ENCODE peak calls at places on chromosome 16, in seven cellular contexts. F is PC-3, O is HCT116, V is hepatocyte, G is GM23248, C is GM23338, A is MM.1S. B is an unnamed sample.
A peak's percentile ranks its signal among the peaks of the same experiment; 100 is the strongest.

GRCh38 chr16:66251406-66252160 is 114.9 kb upstream of the CDH5 start:
- DNase-seq in F (no peak), O (no peak), V (no peak), G (no peak), C (no peak), A (no peak), B (no peak)

GRCh38 chr16:79587897-79588296 is 12.6 kb downstream of the MAF start:
- DNase-seq in F (no peak), O (no peak), V (no peak), G (no peak), C (no peak), A (no peak), B (no peak)

GRCh38 chr16:84340305-84341040 is 27.9 kb upstream of the ATP2C2 start:
- DNase-seq in F (peak; percentile 71), O (no peak), V (peak; percentile 71), G (peak; percentile 50), C (no peak), A (no peak), B (peak; percentile 72)

GRCh38 chr16:85750021-85750826 is 672 bp downstream of the C16orf74 start:
- DNase-seq in F (peak; percentile 54), O (no peak), V (peak; percentile 60), G (peak; percentile 52), C (peak; percentile 69), A (no peak), B (peak; percentile 50)

GRCh38 chr16:64952177-64952576 is 169.7 kb downstream of the CDH11 start:
- DNase-seq in F (no peak), O (no peak), V (no peak), G (peak; percentile 81), C (no peak), A (no peak), B (no peak)

GRCh38 chr16:67837811-67838210 is 4.3 kb upstream of the THAP11 start:
- DNase-seq in F (no peak), O (no peak), V (no peak), G (no peak), C (no peak), A (no peak), B (no peak)

GRCh38 chr16:2905988-2906387 is 5.7 kb upstream of the FLYWCH1 start:
- DNase-seq in F (no peak), O (no peak), V (no peak), G (no peak), C (no peak), A (no peak), B (no peak)

GRCh38 chr16:3171181-3171854 is 16.7 kb upstream of the OR1F1 start:
- DNase-seq in F (no peak), O (no peak), V (no peak), G (peak; percentile 26), C (no peak), A (peak; percentile 72), B (no peak)

GRCh38 chr16:8194795-8195194 is 395.5 kb downstream of the TMEM114 start:
- DNase-seq in F (no peak), O (no peak), V (peak; percentile 17), G (no peak), C (peak; percentile 42), A (no peak), B (peak; percentile 15)

GRCh38 chr16:68707341-68708152 is 29.5 kb upstream of the CDH1 start:
- DNase-seq in F (peak; percentile 80), O (peak; percentile 64), V (peak; percentile 67), G (no peak), C (peak; percentile 87), A (no peak), B (peak; percentile 96)

GRCh38 chr16:60031751-60032150 is 1297.6 kb upstream of the GOT2 start:
- DNase-seq in F (no peak), O (no peak), V (no peak), G (no peak), C (no peak), A (no peak), B (no peak)

GRCh38 chr16:69839240-69839688 is 77.1 kb downstream of the WWP2 start:
- DNase-seq in F (no peak), O (no peak), V (no peak), G (no peak), C (no peak), A (no peak), B (no peak)

GRCh38 chr16:31134625-31135534 is 647 bp downstream of the PRSS8 start:
- DNase-seq in F (peak; percentile 14), O (no peak), V (peak; percentile 80), G (peak; percentile 10), C (peak; percentile 89), A (no peak), B (peak; percentile 70)

GRCh38 chr16:68235882-68236803 is at the start of gene ESRP2:
- DNase-seq in F (peak; percentile 88), O (peak; percentile 84), V (peak; percentile 95), G (peak; percentile 24), C (peak; percentile 85), A (no peak), B (peak; percentile 78)

GRCh38 chr16:72946474-72947194 is 101.3 kb downstream of the ZFHX3 start:
- DNase-seq in F (no peak), O (no peak), V (no peak), G (no peak), C (no peak), A (no peak), B (no peak)

GRCh38 chr16:25950586-25951201 is 258.9 kb downstream of the HS3ST4 start:
- DNase-seq in F (no peak), O (no peak), V (no peak), G (no peak), C (peak; percentile 78), A (no peak), B (no peak)

GRCh38 chr16:73301984-73302383 is 254.1 kb upstream of the ZFHX3 start:
- DNase-seq in F (no peak), O (no peak), V (no peak), G (no peak), C (no peak), A (no peak), B (no peak)

GRCh38 chr16:9268446-9268845 is 177.0 kb downstream of the HAPSTR1 start:
- DNase-seq in F (no peak), O (no peak), V (no peak), G (no peak), C (no peak), A (no peak), B (no peak)

GRCh38 chr16:14529010-14529669 is 100.9 kb downstream of the PARN start:
- DNase-seq in F (peak; percentile 80), O (peak; percentile 66), V (peak; percentile 86), G (peak; percentile 92), C (peak; percentile 90), A (peak; percentile 84), B (peak; percentile 86)
- H3K4me3 ChIP-seq in F (no peak overlapping the region), O (no peak overlapping the region), V (no peak overlapping the region), G (peak overlapping the region; percentile 67), C (peak overlapping the region; percentile 8), A (no peak overlapping the region), B (no peak overlapping the region)

DNA sequence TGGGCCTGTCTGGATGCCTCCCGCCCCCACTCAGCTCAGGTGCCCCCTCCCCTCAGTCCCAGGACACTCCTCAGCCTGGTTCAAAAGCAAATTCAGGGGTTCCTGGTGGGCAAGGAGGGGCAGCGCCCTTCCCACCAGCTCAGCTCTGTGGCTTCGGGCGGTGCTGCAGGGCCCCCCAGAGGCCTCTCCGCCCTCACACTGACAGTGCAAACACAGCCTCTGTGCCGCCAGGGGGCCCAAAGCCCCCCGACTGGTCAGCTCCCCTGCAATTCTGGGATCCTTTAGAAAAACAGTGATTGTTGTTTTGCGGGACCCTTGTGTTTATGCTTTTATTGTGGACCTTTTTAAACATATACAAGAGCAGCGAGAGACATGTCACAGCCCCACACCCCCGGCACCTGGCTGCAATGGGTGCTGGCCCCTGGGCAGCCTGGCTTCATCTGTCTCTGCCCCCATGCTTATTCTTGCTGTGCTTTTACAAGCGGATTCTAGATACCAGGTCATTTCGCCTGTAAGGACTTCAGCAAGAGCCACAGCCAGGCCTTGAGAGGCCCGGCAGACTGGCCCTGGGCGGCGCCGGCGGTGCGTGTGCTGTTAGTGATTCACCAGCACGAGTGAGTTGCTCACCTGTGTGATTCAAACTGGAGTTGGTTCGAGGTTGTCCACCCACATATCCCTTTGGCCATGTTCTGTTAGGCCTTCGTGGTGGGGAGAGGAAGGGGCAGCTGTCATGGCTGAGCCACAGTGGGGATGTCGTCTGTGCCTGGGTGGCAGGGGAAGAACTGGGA is 21.2 kb downstream of the ZNF469 start:
- DNase-seq in F (peak; percentile 21), O (no peak), V (no peak), G (no peak), C (no peak), A (no peak), B (no peak)
- H3K9me2 ChIP-seq in F (no peaks in the 10 kb centered on the region), O (no peaks in the 10 kb centered on the region), V (no peaks in the 10 kb centered on the region), G (no peaks in the 10 kb centered on the region), C (no peaks in the 10 kb centered on the region), A (no peaks in the 10 kb centered on the region), B (no peaks in the 10 kb centered on the region)

DNA sequence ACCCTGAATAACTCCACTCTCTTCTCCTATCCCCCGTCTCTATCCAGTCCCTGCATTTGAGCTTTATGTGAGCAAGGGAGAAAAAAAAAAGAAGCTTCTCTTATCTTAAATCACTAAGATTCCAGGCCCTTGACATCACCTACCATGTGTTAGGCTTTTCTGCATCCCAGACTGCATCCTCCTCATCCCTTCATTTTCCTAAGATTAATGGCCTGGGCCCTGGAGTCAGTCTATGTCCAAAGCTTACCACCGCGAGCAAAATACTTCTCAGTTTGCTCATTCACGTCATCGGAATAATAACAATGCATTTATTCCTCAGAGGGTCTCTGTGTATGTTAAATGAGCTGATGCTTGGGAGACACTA is 46.2 kb downstream of the VAT1L start:
- DNase-seq in F (no peak), O (no peak), V (peak; percentile 49), G (peak; percentile 82), C (peak; percentile 16), A (no peak), B (no peak)
- TF ChIP-seq EZH2 in F (no peak), O (no peak), V (no peak), G (no peak), C (no peak), A (no peak), B (no peak)

DNA sequence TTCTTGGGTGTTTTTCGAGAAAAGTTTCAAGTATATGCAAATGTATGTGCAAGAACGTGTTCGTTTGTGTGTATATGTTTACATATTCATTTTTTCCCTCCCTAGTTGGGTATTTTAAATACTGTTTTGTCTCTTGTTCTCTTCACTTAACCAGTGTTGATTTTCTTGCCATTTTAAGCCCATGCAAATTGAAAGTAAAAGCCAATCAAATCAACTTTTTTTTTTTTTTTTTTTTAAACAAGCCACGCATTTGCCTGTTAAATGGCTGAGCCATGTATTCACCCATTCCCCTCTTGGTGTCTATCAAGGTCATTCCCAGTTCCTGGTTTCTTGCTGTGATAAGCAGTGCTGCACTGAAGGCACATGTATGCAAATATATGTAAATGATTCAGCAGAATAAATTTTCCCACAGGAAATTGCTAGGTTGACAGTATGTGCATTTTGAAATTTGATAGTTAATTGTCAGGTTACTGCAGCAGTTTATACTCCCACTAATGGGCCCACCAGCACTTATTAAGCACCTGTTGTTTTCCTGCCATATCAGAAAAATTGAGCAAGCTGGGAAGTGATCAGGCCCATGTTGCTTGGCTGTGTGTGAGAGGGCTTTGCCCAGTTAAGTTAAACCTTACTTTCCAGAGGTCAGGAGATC is 12.3 kb downstream of the ABCC1 start:
- DNase-seq in F (no peak), O (no peak), V (no peak), G (no peak), C (no peak), A (no peak), B (no peak)
- H3K4me3 ChIP-seq in F (no peak overlapping the region), O (no peak overlapping the region), V (no peak overlapping the region), G (no peak overlapping the region), C (no peak overlapping the region), A (no peak overlapping the region), B (no peak overlapping the region)

GRCh38 chr16:76571755-76572154 is 294.6 kb downstream of the CNTNAP4 start:
- DNase-seq in F (no peak), O (no peak), V (no peak), G (no peak), C (no peak), A (no peak), B (no peak)
- H3K9me2 ChIP-seq in F (no peaks in the 10 kb centered on the region), O (no peaks in the 10 kb centered on the region), V (no peaks in the 10 kb centered on the region), G (no peaks in the 10 kb centered on the region), C (no peaks in the 10 kb centered on the region), A (no peaks in the 10 kb centered on the region), B (no peaks in the 10 kb centered on the region)

GRCh38 chr16:19228057-19228456 is 57.5 kb upstream of the CLEC19A start:
- DNase-seq in F (no peak), O (no peak), V (no peak), G (no peak), C (peak; percentile 62), A (no peak), B (no peak)
- TF ChIP-seq EZH2 in F (no peak), O (no peak), V (no peak), G (no peak), C (no peak), A (no peak), B (no peak)